ENCODE peak calls at places on chromosomes 3 and 15, in nine cellular contexts. C, S, Q, M, G, I, Z, O and V are unnamed samples.

GRCh38 chr3:187763850-187764648 is 18.8 kb upstream of the BCL6 start:
- DNase-seq in C (no peak), S (no peak), Q (peak; percentile 5), M (no peak), G (no peak), I (no peak), Z (no peak), O (no peak), V (no peak)

GRCh38 chr15:40323239-40323952 is at the start of gene INAFM2:
- DNase-seq in C (peak; percentile 95), S (peak; percentile 97), Q (peak; percentile 85), M (peak; percentile 85), G (peak; percentile 77), I (peak; percentile 62), Z (peak; percentile 95), O (peak; percentile 88), V (peak; percentile 92)

GRCh38 chr3:128270559-128271492 is 117.5 kb downstream of the EEFSEC start:
- DNase-seq in C (no peak), S (no peak), Q (no peak), M (no peak), G (no peak), I (no peak), Z (no peak), O (no peak), V (no peak)

GRCh38 chr3:14329116-14329830 is 73.1 kb upstream of the SLC6A6 start:
- DNase-seq in C (no peak), S (peak; percentile 37), Q (peak; percentile 71), M (no peak), G (no peak), I (no peak), Z (no peak), O (no peak), V (no peak)

GRCh38 chr15:63502843-63503738 is 1.3 kb upstream of the USP3 start:
- DNase-seq in C (peak; percentile 76), S (peak; percentile 57), Q (peak; percentile 45), M (peak; percentile 66), G (peak; percentile 83), I (peak; percentile 76), Z (peak; percentile 50), O (peak; percentile 89), V (no peak)

GRCh38 chr15:43285609-43286037 is 18.9 kb upstream of the TGM5 start:
- DNase-seq in C (peak; percentile 62), S (peak; percentile 74), Q (peak; percentile 61), M (peak; percentile 59), G (peak; percentile 75), I (peak; percentile 19), Z (peak; percentile 74), O (peak; percentile 45), V (peak; percentile 77)

GRCh38 chr3:69499899-69500316 is 114.0 kb upstream of the FRMD4B start:
- DNase-seq in C (no peak), S (no peak), Q (peak; percentile 3), M (no peak), G (no peak), I (no peak), Z (no peak), O (no peak), V (no peak)

GRCh38 chr15:89494941-89495637 is 1.3 kb downstream of the RHCG start:
- DNase-seq in C (peak; percentile 57), S (no peak), Q (no peak), M (no peak), G (peak; percentile 65), I (no peak), Z (no peak), O (no peak), V (no peak)

GRCh38 chr3:56355570-56356185 is 112.6 kb downstream of the ERC2 start:
- DNase-seq in C (no peak), S (peak; percentile 53), Q (peak; percentile 4), M (no peak), G (no peak), I (no peak), Z (no peak), O (no peak), V (no peak)

GRCh38 chr3:144241381-144241780 is 269.8 kb downstream of the DIPK2A start:
- DNase-seq in C (no peak), S (no peak), Q (no peak), M (no peak), G (no peak), I (no peak), Z (no peak), O (no peak), V (no peak)

GRCh38 chr3:105516972-105517371 is 150.3 kb downstream of the ALCAM start:
- DNase-seq in C (peak; percentile 20), S (no peak), Q (no peak), M (no peak), G (no peak), I (no peak), Z (no peak), O (no peak), V (no peak)

GRCh38 chr3:14780927-14781507 is 37.7 kb upstream of the FGD5 start:
- DNase-seq in C (peak; percentile 71), S (no peak), Q (peak; percentile 34), M (no peak), G (peak; percentile 64), I (no peak), Z (peak; percentile 31), O (peak; percentile 26), V (no peak)

GRCh38 chr3:161028485-161029018 is 76.6 kb downstream of the B3GALNT1 start:
- DNase-seq in C (no peak), S (no peak), Q (peak; percentile 93), M (no peak), G (no peak), I (no peak), Z (no peak), O (no peak), V (no peak)

GRCh38 chr3:126551066-126551838 is 7.5 kb downstream of the C3orf22 start:
- DNase-seq in C (peak; percentile 1), S (no peak), Q (no peak), M (no peak), G (no peak), I (no peak), Z (no peak), O (no peak), V (no peak)

GRCh38 chr3:35383719-35384555 is 255.4 kb upstream of the ARPP21 start:
- DNase-seq in C (no peak), S (no peak), Q (no peak), M (no peak), G (no peak), I (no peak), Z (peak; percentile 18), O (no peak), V (peak; percentile 85)

GRCh38 chr15:74136584-74137543 is 6.5 kb downstream of the ISLR2 start:
- DNase-seq in C (no peak), S (peak; percentile 76), Q (no peak), M (no peak), G (no peak), I (no peak), Z (no peak), O (no peak), V (no peak)

GRCh38 chr15:64739216-64739976 is 36.0 kb downstream of the RBPMS2 start:
- DNase-seq in C (no peak), S (peak; percentile 50), Q (no peak), M (no peak), G (no peak), I (no peak), Z (no peak), O (no peak), V (no peak)

GRCh38 chr3:72582211-72582878 is 265.9 kb downstream of the SHQ1 start:
- DNase-seq in C (no peak), S (no peak), Q (no peak), M (no peak), G (no peak), I (no peak), Z (no peak), O (peak; percentile 52), V (no peak)

GRCh38 chr3:195907730-195908438 is 467 bp downstream of the TNK2 start:
- DNase-seq in C (no peak), S (peak; percentile 85), Q (peak; percentile 26), M (peak; percentile 66), G (peak; percentile 79), I (no peak), Z (no peak), O (peak; percentile 59), V (peak; percentile 44)

GRCh38 chr3:52253314-52254260 is 8.0 kb downstream of the PPM1M start:
- DNase-seq in C (no peak), S (no peak), Q (no peak), M (peak; percentile 82), G (peak; percentile 89), I (no peak), Z (no peak), O (peak; percentile 87), V (no peak)

GRCh38 chr15:29401644-29402043 is 132.0 kb upstream of the NSMCE3 start:
- DNase-seq in C (no peak), S (no peak), Q (no peak), M (no peak), G (no peak), I (no peak), Z (no peak), O (no peak), V (no peak)

GRCh38 chr3:4633078-4634004 is 140.2 kb downstream of the ITPR1 start:
- DNase-seq in C (peak; percentile 12), S (peak; percentile 56), Q (peak; percentile 49), M (peak; percentile 9), G (no peak), I (peak; percentile 9), Z (peak; percentile 54), O (no peak), V (peak; percentile 0)

GRCh38 chr15:55917881-55918296 is 75.5 kb downstream of the NEDD4 start:
- DNase-seq in C (no peak), S (no peak), Q (peak; percentile 95), M (no peak), G (peak; percentile 29), I (peak; percentile 70), Z (peak; percentile 56), O (no peak), V (peak; percentile 52)

GRCh38 chr3:160941885-160942494 is 163.2 kb downstream of the B3GALNT1 start:
- DNase-seq in C (peak; percentile 74), S (peak; percentile 69), Q (peak; percentile 78), M (peak; percentile 65), G (peak; percentile 88), I (no peak), Z (peak; percentile 20), O (peak; percentile 39), V (no peak)

GRCh38 chr3:156605686-156606605 is 51.0 kb upstream of the SSR3 start:
- DNase-seq in C (peak; percentile 14), S (peak; percentile 86), Q (peak; percentile 98), M (no peak), G (no peak), I (peak; percentile 47), Z (peak; percentile 77), O (no peak), V (no peak)

GRCh38 chr3:46664188-46664970 is 29.1 kb downstream of the ALS2CL start:
- DNase-seq in C (no peak), S (no peak), Q (no peak), M (no peak), G (no peak), I (no peak), Z (peak; percentile 2), O (no peak), V (no peak)

GRCh38 chr3:170128977-170129431 is 52.5 kb downstream of the PHC3 start:
- DNase-seq in C (no peak), S (no peak), Q (peak; percentile 46), M (no peak), G (peak; percentile 48), I (no peak), Z (no peak), O (no peak), V (no peak)

GRCh38 chr3:98573231-98573728 is 20.1 kb downstream of the CPOX start:
- DNase-seq in C (no peak), S (no peak), Q (peak; percentile 78), M (no peak), G (no peak), I (no peak), Z (peak; percentile 16), O (no peak), V (no peak)